ENCODE peak calls at places on chromosomes 16 and 17, in eight cellular contexts. P is fibroblast of pulmonary artery, F is foreskin keratinocyte, T is pancreas, V is uterus, J is ovary, O is HFFc6, Z is GM13977. Q is an unnamed sample.

GRCh38 chr17:6456321-6456720 is 12.1 kb downstream of the PIMREG start:
- DNase-seq in P (no peak), F (no peak), T (no peak), V (no peak), J (peak; percentile 15), O (no peak), Z (no peak), Q (no peak)

GRCh38 chr16:1960665-1961630 is 1.6 kb downstream of the NDUFB10 start:
- DNase-seq in P (peak; percentile 32), F (no peak), T (no peak), V (no peak), J (no peak), O (peak; percentile 42), Z (no peak), Q (peak; percentile 64)

GRCh38 chr17:45325810-45326209 is 9.0 kb upstream of the MAP3K14 start:
- DNase-seq in P (no peak), F (no peak), T (no peak), V (peak; percentile 3), J (no peak), O (no peak), Z (no peak), Q (no peak)

GRCh38 chr17:31492880-31493655 is 101.6 kb downstream of the RAB11FIP4 start:
- DNase-seq in P (no peak), F (no peak), T (no peak), V (no peak), J (no peak), O (no peak), Z (peak; percentile 76), Q (no peak)

GRCh38 chr16:12703935-12704334 is 99.8 kb downstream of the CPPED1 start:
- DNase-seq in P (no peak), F (no peak), T (no peak), V (no peak), J (no peak), O (peak; percentile 22), Z (no peak), Q (no peak)

GRCh38 chr17:73030501-73030911 is 62.0 kb downstream of the SLC39A11 start:
- DNase-seq in P (peak; percentile 10), F (no peak), T (peak; percentile 63), V (no peak), J (no peak), O (no peak), Z (no peak), Q (no peak)

GRCh38 chr17:77153487-77153886 is 12.7 kb downstream of the SEC14L1 start:
- DNase-seq in P (no peak), F (no peak), T (no peak), V (no peak), J (no peak), O (no peak), Z (no peak), Q (no peak)

GRCh38 chr16:85387171-85387507 is 226.0 kb upstream of the GSE1 start:
- DNase-seq in P (no peak), F (no peak), T (no peak), V (no peak), J (peak; percentile 20), O (no peak), Z (no peak), Q (no peak)

GRCh38 chr17:28473542-28473941 is at the start of gene SLC13A2:
- DNase-seq in P (no peak), F (no peak), T (peak; percentile 29), V (no peak), J (no peak), O (no peak), Z (no peak), Q (no peak)

GRCh38 chr17:38476549-38476948 is 48.3 kb downstream of the ARHGAP23 start:
- DNase-seq in P (peak; percentile 42), F (no peak), T (no peak), V (no peak), J (no peak), O (no peak), Z (no peak), Q (no peak)

GRCh38 chr17:81000089-81000630 is 8.5 kb downstream of the CHMP6 start:
- DNase-seq in P (no peak), F (no peak), T (no peak), V (no peak), J (no peak), O (no peak), Z (no peak), Q (no peak)

GRCh38 chr16:558298-559020 is 1.7 kb upstream of the PRR35 start:
- DNase-seq in P (no peak), F (no peak), T (no peak), V (no peak), J (no peak), O (no peak), Z (peak; percentile 46), Q (no peak)

GRCh38 chr17:61477204-61477834 is 25.1 kb downstream of the TBX4 start:
- DNase-seq in P (no peak), F (no peak), T (no peak), V (no peak), J (no peak), O (no peak), Z (no peak), Q (no peak)

GRCh38 chr17:17525331-17525730 is 29.1 kb upstream of the RASD1 start:
- DNase-seq in P (no peak), F (no peak), T (no peak), V (no peak), J (no peak), O (no peak), Z (no peak), Q (no peak)

GRCh38 chr17:19363460-19364035 is 1.0 kb upstream of the B9D1 start:
- DNase-seq in P (no peak), F (no peak), T (no peak), V (no peak), J (no peak), O (no peak), Z (peak; percentile 26), Q (no peak)

GRCh38 chr16:50183316-50183715 is 30.2 kb downstream of the TENT4B start:
- DNase-seq in P (peak; percentile 81), F (peak; percentile 43), T (no peak), V (no peak), J (no peak), O (peak; percentile 56), Z (no peak), Q (no peak)

GRCh38 chr17:70588003-70588402 is 418.7 kb downstream of the KCNJ2 start:
- DNase-seq in P (no peak), F (no peak), T (no peak), V (no peak), J (no peak), O (no peak), Z (no peak), Q (peak; percentile 44)

GRCh38 chr16:707062-707538 is 1.5 kb upstream of the FBXL16 start:
- DNase-seq in P (no peak), F (no peak), T (no peak), V (no peak), J (no peak), O (no peak), Z (no peak), Q (no peak)

GRCh38 chr16:89155851-89156739 is 15.5 kb upstream of the CDH15 start:
- DNase-seq in P (no peak), F (no peak), T (no peak), V (no peak), J (no peak), O (no peak), Z (no peak), Q (no peak)

GRCh38 chr16:79213214-79213613 is 387.3 kb downstream of the MAF start:
- DNase-seq in P (no peak), F (no peak), T (no peak), V (no peak), J (no peak), O (no peak), Z (no peak), Q (no peak)
- TF ChIP-seq CTCF in P (no peak), F (no peak), T (no peak), V (no peak), J (no peak), O (no peak), Z (no peak), Q (no peak)

DNA sequence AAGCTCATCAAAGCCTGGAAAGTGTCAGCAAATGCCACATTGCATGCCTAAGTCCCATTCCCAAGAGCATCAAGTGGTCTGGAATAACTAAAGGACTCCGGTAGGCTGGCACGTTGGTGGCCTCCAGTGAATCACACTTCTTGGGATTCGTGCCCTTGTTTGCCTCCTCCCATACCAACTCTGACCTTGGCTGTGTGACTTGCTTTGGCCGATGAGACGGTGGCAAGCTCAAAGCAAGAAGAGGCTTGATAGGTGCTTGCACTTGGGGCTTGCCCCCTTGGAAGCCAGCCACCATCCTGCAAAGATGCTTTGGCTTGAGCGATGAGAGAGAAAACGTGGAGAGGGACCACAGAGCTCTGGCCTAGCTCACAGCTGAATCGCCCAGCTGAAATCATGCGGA is 313.1 kb upstream of the ZFHX3 start:
- DNase-seq in P (no peak), F (no peak), T (no peak), V (no peak), J (no peak), O (no peak), Z (no peak), Q (no peak)
- TF ChIP-seq CTCF in P (no peak), F (no peak), T (no peak), V (no peak), J (no peak), O (no peak), Z (no peak), Q (no peak)

GRCh38 chr16:72833969-72834368 is 214.0 kb downstream of the ZFHX3 start:
- DNase-seq in P (no peak), F (no peak), T (no peak), V (no peak), J (no peak), O (no peak), Z (no peak), Q (no peak)

GRCh38 chr16:72835041-72835440 is 212.9 kb downstream of the ZFHX3 start:
- DNase-seq in P (no peak), F (no peak), T (no peak), V (no peak), J (no peak), O (no peak), Z (no peak), Q (no peak)

GRCh38 chr16:72836181-72836580 is 211.7 kb downstream of the ZFHX3 start:
- DNase-seq in P (no peak), F (no peak), T (no peak), V (no peak), J (no peak), O (no peak), Z (no peak), Q (no peak)

GRCh38 chr16:72833491-72833890 is 214.4 kb downstream of the ZFHX3 start:
- DNase-seq in P (no peak), F (no peak), T (no peak), V (no peak), J (no peak), O (no peak), Z (no peak), Q (no peak)

DNA sequence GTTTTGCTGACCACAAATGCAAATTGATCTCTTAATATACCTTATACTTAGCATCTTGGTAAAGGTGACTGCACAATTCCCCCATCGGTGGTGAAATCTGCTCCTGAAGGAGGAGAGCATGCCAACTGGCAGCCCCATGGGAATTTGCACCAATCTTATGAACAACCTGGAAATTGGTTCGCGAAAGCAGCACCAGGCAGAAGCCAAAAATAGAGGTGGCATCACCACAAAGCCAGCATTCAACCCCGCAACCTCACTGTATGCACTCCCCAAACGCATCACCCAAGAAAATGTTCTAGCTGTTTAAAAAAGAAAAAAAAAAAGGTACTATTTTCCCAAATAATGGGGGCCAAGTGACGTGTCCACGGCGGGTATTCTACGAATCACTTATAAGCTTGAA is 213.4 kb downstream of the ZFHX3 start:
- DNase-seq in P (no peak), F (no peak), T (no peak), V (no peak), J (no peak), O (no peak), Z (no peak), Q (no peak)
- TF ChIP-seq CTCF in P (no peak), F (no peak), T (no peak), V (no peak), J (no peak), O (no peak), Z (no peak), Q (no peak)

GRCh38 chr17:37162800-37163199 is 213.0 kb upstream of the C17orf78 start:
- DNase-seq in P (no peak), F (no peak), T (no peak), V (no peak), J (no peak), O (no peak), Z (no peak), Q (no peak)
- TF ChIP-seq CTCF in P (no peak), F (no peak), T (no peak), V (no peak), J (no peak), O (no peak), Z (no peak), Q (no peak)

Q was measured in mammary epithelial cell.